ENCODE peak calls at places on chromosomes 11 and 22, in six cellular contexts. One of them, this sample, is unnamed.

GRCh38 chr11:70524096-70524922 is 126.0 kb downstream of the CTTN start:
- DNase-seq in A549: no peak
- DNase-seq in NB4: no peak
- DNase-seq in endothelial cell of umbilical vein: no peak
- DNase-seq in K562: no peak
- DNase-seq in HepG2: no peak
- DNase-seq in this sample: no peak

GRCh38 chr11:2790581-2790925 is 90.8 kb upstream of the KCNQ1OT1 start:
- DNase-seq in A549: no peak
- DNase-seq in NB4: no peak
- DNase-seq in endothelial cell of umbilical vein: no peak
- DNase-seq in K562: no peak
- DNase-seq in HepG2: no peak
- DNase-seq in this sample: no peak

GRCh38 chr11:104098555-104098954 is 62.1 kb downstream of the DDI1 start:
- DNase-seq in A549: no peak
- DNase-seq in NB4: no peak
- DNase-seq in endothelial cell of umbilical vein: no peak
- DNase-seq in K562: no peak
- DNase-seq in HepG2: no peak
- DNase-seq in this sample: no peak

GRCh38 chr11:10385696-10386095 is 69.4 kb upstream of the AMPD3 start:
- DNase-seq in A549: no peak
- DNase-seq in NB4: no peak
- DNase-seq in endothelial cell of umbilical vein: no peak
- DNase-seq in K562: no peak
- DNase-seq in HepG2: no peak
- DNase-seq in this sample: no peak

GRCh38 chr11:1652778-1653540 is 23.4 kb downstream of the KRTAP5-5 start:
- DNase-seq in A549: peak
- DNase-seq in NB4: peak
- DNase-seq in endothelial cell of umbilical vein: peak
- DNase-seq in K562: peak
- DNase-seq in HepG2: peak
- DNase-seq in this sample: no peak

GRCh38 chr22:28600546-28601143 is 79.0 kb downstream of the TTC28 start:
- DNase-seq in A549: peak
- DNase-seq in NB4: peak
- DNase-seq in endothelial cell of umbilical vein: peak
- DNase-seq in K562: peak
- DNase-seq in HepG2: peak
- DNase-seq in this sample: no peak

GRCh38 chr22:40203568-40203967 is 25.8 kb downstream of the TNRC6B start:
- DNase-seq in A549: no peak
- DNase-seq in NB4: no peak
- DNase-seq in endothelial cell of umbilical vein: no peak
- DNase-seq in K562: no peak
- DNase-seq in HepG2: no peak
- DNase-seq in this sample: no peak

GRCh38 chr11:110376711-110377324 is 52.9 kb upstream of the FDX1 start:
- DNase-seq in A549: peak
- DNase-seq in NB4: peak
- DNase-seq in endothelial cell of umbilical vein: peak
- DNase-seq in K562: peak
- DNase-seq in HepG2: peak
- DNase-seq in this sample: peak

GRCh38 chr11:68342459-68343158 is 30.2 kb downstream of the LRP5 start:
- DNase-seq in A549: no peak
- DNase-seq in NB4: no peak
- DNase-seq in endothelial cell of umbilical vein: no peak
- DNase-seq in K562: no peak
- DNase-seq in HepG2: no peak
- DNase-seq in this sample: no peak

GRCh38 chr11:16846305-16846704 is 107.9 kb downstream of the C11orf58 start:
- DNase-seq in A549: peak
- DNase-seq in NB4: peak
- DNase-seq in endothelial cell of umbilical vein: no peak
- DNase-seq in K562: no peak
- DNase-seq in HepG2: no peak
- DNase-seq in this sample: no peak

GRCh38 chr22:28341001-28341400 is 338.6 kb downstream of the TTC28 start:
- DNase-seq in A549: no peak
- DNase-seq in NB4: no peak
- DNase-seq in endothelial cell of umbilical vein: peak
- DNase-seq in K562: no peak
- DNase-seq in HepG2: no peak
- DNase-seq in this sample: no peak

GRCh38 chr11:111105566-111105965 is 140.0 kb upstream of the POU2AF2 start:
- DNase-seq in A549: no peak
- DNase-seq in NB4: no peak
- DNase-seq in endothelial cell of umbilical vein: no peak
- DNase-seq in K562: no peak
- DNase-seq in HepG2: no peak
- DNase-seq in this sample: no peak

GRCh38 chr22:38792833-38793232 is 1.1 kb downstream of the DNAL4 start:
- DNase-seq in A549: no peak
- DNase-seq in NB4: peak
- DNase-seq in endothelial cell of umbilical vein: no peak
- DNase-seq in K562: peak
- DNase-seq in HepG2: no peak
- DNase-seq in this sample: no peak

GRCh38 chr11:12864316-12865156 is 144.6 kb upstream of the RASSF10 start:
- DNase-seq in A549: peak
- DNase-seq in NB4: peak
- DNase-seq in endothelial cell of umbilical vein: peak
- DNase-seq in K562: no peak
- DNase-seq in HepG2: no peak
- DNase-seq in this sample: no peak

GRCh38 chr11:111766834-111767142 is 599 bp upstream of the PPP2R1B start:
- DNase-seq in A549: no peak
- DNase-seq in NB4: no peak
- DNase-seq in endothelial cell of umbilical vein: no peak
- DNase-seq in K562: no peak
- DNase-seq in HepG2: peak
- DNase-seq in this sample: no peak

GRCh38 chr11:119366690-119367620 is 14.5 kb downstream of the USP2 start:
- DNase-seq in A549: no peak
- DNase-seq in NB4: no peak
- DNase-seq in endothelial cell of umbilical vein: no peak
- DNase-seq in K562: no peak
- DNase-seq in HepG2: no peak
- DNase-seq in this sample: no peak

GRCh38 chr22:27407369-27407985 is 394.1 kb downstream of the MN1 start:
- DNase-seq in A549: no peak
- DNase-seq in NB4: no peak
- DNase-seq in endothelial cell of umbilical vein: no peak
- DNase-seq in K562: no peak
- DNase-seq in HepG2: no peak
- DNase-seq in this sample: no peak

GRCh38 chr11:59901306-59901705 is 22.7 kb downstream of the OOSP3 start:
- DNase-seq in A549: peak
- DNase-seq in NB4: peak
- DNase-seq in endothelial cell of umbilical vein: peak
- DNase-seq in K562: no peak
- DNase-seq in HepG2: no peak
- DNase-seq in this sample: no peak

GRCh38 chr11:102097175-102097574 is 13.1 kb upstream of the YAP1 start:
- DNase-seq in A549: no peak
- DNase-seq in NB4: no peak
- DNase-seq in endothelial cell of umbilical vein: no peak
- DNase-seq in K562: no peak
- DNase-seq in HepG2: no peak
- DNase-seq in this sample: no peak

GRCh38 chr11:43573233-43573632 is 107.3 kb upstream of the HSD17B12 start:
- DNase-seq in A549: peak
- DNase-seq in NB4: peak
- DNase-seq in endothelial cell of umbilical vein: no peak
- DNase-seq in K562: peak
- DNase-seq in HepG2: peak
- DNase-seq in this sample: no peak

GRCh38 chr11:67632175-67632981 is 2.6 kb upstream of the NUDT8 start:
- DNase-seq in A549: no peak
- DNase-seq in NB4: no peak
- DNase-seq in endothelial cell of umbilical vein: no peak
- DNase-seq in K562: no peak
- DNase-seq in HepG2: peak
- DNase-seq in this sample: no peak

GRCh38 chr11:75503531-75504099 is 22.1 kb downstream of the GDPD5 start:
- DNase-seq in A549: no peak
- DNase-seq in NB4: no peak
- DNase-seq in endothelial cell of umbilical vein: no peak
- DNase-seq in K562: no peak
- DNase-seq in HepG2: no peak
- DNase-seq in this sample: no peak

GRCh38 chr11:114076974-114077373 is 17.5 kb downstream of the ZBTB16 start:
- DNase-seq in A549: no peak
- DNase-seq in NB4: no peak
- DNase-seq in endothelial cell of umbilical vein: no peak
- DNase-seq in K562: no peak
- DNase-seq in HepG2: no peak
- DNase-seq in this sample: no peak

GRCh38 chr11:107017433-107018227 is 646 bp downstream of the GUCY1A2 start:
- DNase-seq in A549: peak
- DNase-seq in NB4: no peak
- DNase-seq in endothelial cell of umbilical vein: peak
- DNase-seq in K562: peak
- DNase-seq in HepG2: peak
- DNase-seq in this sample: no peak

GRCh38 chr11:45048313-45048841 is 97.7 kb upstream of the TP53I11 start:
- DNase-seq in A549: no peak
- DNase-seq in NB4: no peak
- DNase-seq in endothelial cell of umbilical vein: peak
- DNase-seq in K562: no peak
- DNase-seq in HepG2: no peak
- DNase-seq in this sample: no peak

GRCh38 chr22:20572132-20572802 is 64.9 kb downstream of the MED15 start:
- DNase-seq in A549: no peak
- DNase-seq in NB4: no peak
- DNase-seq in endothelial cell of umbilical vein: no peak
- DNase-seq in K562: no peak
- DNase-seq in HepG2: no peak
- DNase-seq in this sample: no peak
- TF ChIP-seq CTCF in A549: no peak
- TF ChIP-seq CTCF in NB4: no peak
- TF ChIP-seq CTCF in endothelial cell of umbilical vein: no peak
- TF ChIP-seq CTCF in K562: peak
- TF ChIP-seq CTCF in HepG2: no peak
- TF ChIP-seq CTCF in this sample: no peak

GRCh38 chr11:128931661-128932060 is 11.0 kb downstream of the TP53AIP1 start:
- DNase-seq in A549: no peak
- DNase-seq in NB4: no peak
- DNase-seq in endothelial cell of umbilical vein: no peak
- DNase-seq in K562: no peak
- DNase-seq in HepG2: no peak
- DNase-seq in this sample: no peak

GRCh38 chr11:128928400-128928799 is 14.3 kb downstream of the TP53AIP1 start:
- DNase-seq in A549: no peak
- DNase-seq in NB4: no peak
- DNase-seq in endothelial cell of umbilical vein: no peak
- DNase-seq in K562: no peak
- DNase-seq in HepG2: no peak
- DNase-seq in this sample: peak

GRCh38 chr11:128931066-128931465 is 11.6 kb downstream of the TP53AIP1 start:
- DNase-seq in A549: no peak
- DNase-seq in NB4: peak
- DNase-seq in endothelial cell of umbilical vein: no peak
- DNase-seq in K562: no peak
- DNase-seq in HepG2: no peak
- DNase-seq in this sample: no peak

GRCh38 chr11:128929468-128929867 is 13.2 kb downstream of the TP53AIP1 start:
- DNase-seq in A549: no peak
- DNase-seq in NB4: no peak
- DNase-seq in endothelial cell of umbilical vein: no peak
- DNase-seq in K562: no peak
- DNase-seq in HepG2: no peak
- DNase-seq in this sample: no peak

DNA sequence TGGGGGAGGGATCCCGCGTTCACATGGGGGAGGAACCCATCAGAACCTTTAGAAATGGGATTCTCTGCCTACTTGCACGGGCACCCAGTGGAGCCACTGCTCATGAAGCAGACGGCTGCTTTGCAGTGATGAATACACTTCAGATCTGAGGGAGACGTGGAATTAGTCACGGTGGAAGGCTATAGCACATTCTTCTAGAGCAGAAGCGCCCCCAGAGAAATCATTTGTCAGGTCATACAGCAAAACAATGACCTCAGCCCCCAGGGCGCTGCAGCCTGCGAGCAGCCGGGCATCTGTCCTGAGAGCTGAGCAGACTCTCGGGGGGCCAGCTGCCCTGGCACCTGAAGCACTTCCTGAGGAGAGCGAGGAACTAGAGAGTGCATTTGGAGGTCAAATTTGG is 12.7 kb downstream of the TP53AIP1 start:
- DNase-seq in A549: no peak
- DNase-seq in NB4: no peak
- DNase-seq in endothelial cell of umbilical vein: no peak
- DNase-seq in K562: no peak
- DNase-seq in HepG2: no peak
- DNase-seq in this sample: no peak
- TF ChIP-seq MYC in A549: no peak
- TF ChIP-seq MYC in NB4: no peak
- TF ChIP-seq MYC in endothelial cell of umbilical vein: no peak
- TF ChIP-seq MYC in K562: no peak
- TF ChIP-seq MYC in HepG2: no peak
- TF ChIP-seq MYC in this sample: no peak

DNA sequence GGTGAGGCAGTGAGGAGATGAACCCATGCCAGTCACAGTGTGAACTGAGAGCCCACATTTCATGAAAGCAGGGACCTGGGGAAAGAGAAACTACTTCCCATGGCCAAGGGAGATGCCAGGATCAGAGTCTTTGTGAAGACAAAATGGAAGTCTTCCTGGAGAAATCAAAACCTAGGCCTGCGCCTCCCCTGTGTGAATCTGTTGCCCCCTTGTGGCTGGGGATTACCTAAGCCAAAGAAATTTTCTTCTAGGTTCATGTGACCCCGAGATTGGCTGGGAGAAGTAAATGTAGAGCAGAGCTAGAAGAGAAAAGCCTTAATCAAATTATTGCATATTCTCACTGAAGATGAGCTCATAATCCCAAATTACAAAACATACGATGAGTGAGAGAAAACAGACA is 1075.3 kb downstream of the TBC1D22A start:
- DNase-seq in A549: peak
- DNase-seq in NB4: peak
- DNase-seq in endothelial cell of umbilical vein: no peak
- DNase-seq in K562: peak
- DNase-seq in HepG2: peak
- DNase-seq in this sample: no peak
- TF ChIP-seq CTCF in A549: no peak
- TF ChIP-seq CTCF in NB4: peak
- TF ChIP-seq CTCF in endothelial cell of umbilical vein: peak
- TF ChIP-seq CTCF in K562: peak
- TF ChIP-seq CTCF in HepG2: peak
- TF ChIP-seq CTCF in this sample: peak

DNA sequence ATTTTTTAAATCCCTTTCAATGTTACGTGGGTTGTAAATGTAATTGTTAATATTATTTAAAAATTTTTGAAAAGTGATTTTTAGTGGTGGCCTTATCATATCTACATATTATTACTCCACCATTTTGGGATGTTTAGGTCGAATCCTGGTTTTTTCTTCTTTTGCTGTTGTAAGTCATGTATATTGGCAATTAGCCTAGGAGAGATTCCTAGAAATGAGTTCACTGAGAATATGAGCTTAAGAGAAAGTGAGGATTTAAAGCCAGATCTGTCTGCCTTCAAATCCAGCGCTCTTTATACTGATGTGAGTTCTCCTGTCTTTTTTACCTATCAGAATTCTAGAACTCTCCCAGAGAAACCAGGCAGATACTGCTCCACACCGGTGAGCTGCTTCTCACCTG is 56.1 kb downstream of the PTPRJ start:
- DNase-seq in A549: no peak
- DNase-seq in NB4: no peak
- DNase-seq in endothelial cell of umbilical vein: no peak
- DNase-seq in K562: no peak
- DNase-seq in HepG2: no peak
- DNase-seq in this sample: no peak
- TF ChIP-seq MYC in A549: no peak
- TF ChIP-seq MYC in NB4: no peak
- TF ChIP-seq MYC in endothelial cell of umbilical vein: no peak
- TF ChIP-seq MYC in K562: no peak
- TF ChIP-seq MYC in HepG2: no peak
- TF ChIP-seq MYC in this sample: no peak